ENCODE peak calls at places on chromosomes 4 and X, in four cellular contexts. V is T-helper 9 cell, D is RCC 7860, M is nephron progenitor cell. B is an unnamed sample.

GRCh38 chr4:10589308-10589707 is 95.3 kb downstream of the CLNK start:
- DNase-seq in V (no peak), D (no peak), M (no peak), B (no peak)

GRCh38 chrX:66635360-66635759 is 3.5 kb downstream of the EDA2R start:
- DNase-seq in V (no peak), D (peak), M (no peak), B (no peak)

GRCh38 chrX:6693051-6693450 is 158.1 kb upstream of the VCX3A start:
- DNase-seq in V (no peak), D (no peak), M (no peak), B (no peak)

GRCh38 chrX:16511776-16512400 is 138.1 kb upstream of the S100G start:
- DNase-seq in V (no peak), D (no peak), M (no peak), B (no peak)

GRCh38 chrX:132561974-132562373 is 73.1 kb upstream of the MBNL3 start:
- DNase-seq in V (no peak), D (no peak), M (no peak), B (no peak)

GRCh38 chrX:96407043-96407442 is 277.6 kb upstream of the DIAPH2 start:
- DNase-seq in V (no peak), D (no peak), M (no peak), B (no peak)

GRCh38 chrX:9907645-9908387 is 59.3 kb upstream of the CLDN34 start:
- DNase-seq in V (no peak), D (peak), M (no peak), B (no peak)

GRCh38 chrX:19865567-19866363 is 21.6 kb downstream of the SH3KBP1 start:
- DNase-seq in V (no peak), D (no peak), M (no peak), B (no peak)

GRCh38 chrX:638482-639131 is 8.0 kb downstream of the SHOX start:
- DNase-seq in V (no peak), D (no peak), M (no peak), B (no peak)

GRCh38 chrX:76220856-76221255 is 48.0 kb downstream of the PBDC1 start:
- DNase-seq in V (no peak), D (no peak), M (no peak), B (no peak)

GRCh38 chr4:152997771-152998487 is 61.8 kb downstream of the FHDC1 start:
- DNase-seq in V (no peak), D (peak), M (no peak), B (no peak)

GRCh38 chrX:118128724-118129123 is 12.1 kb upstream of the KLHL13 start:
- DNase-seq in V (no peak), D (no peak), M (no peak), B (no peak)

GRCh38 chrX:145549476-145549875 is 268.2 kb upstream of the SLITRK2 start:
- DNase-seq in V (no peak), D (no peak), M (no peak), B (no peak)

GRCh38 chr4:90142091-90142490 is 14.9 kb downstream of the CCSER1 start:
- DNase-seq in V (no peak), D (no peak), M (no peak), B (no peak)

GRCh38 chr4:169583563-169583962 is 28.8 kb downstream of the NEK1 start:
- DNase-seq in V (no peak), D (no peak), M (no peak), B (no peak)

GRCh38 chrX:103175944-103176753 is 38.8 kb upstream of the BEX4 start:
- DNase-seq in V (peak), D (peak), M (peak), B (no peak)

GRCh38 chr4:78040431-78040830 is 16.7 kb upstream of the FRAS1 start:
- DNase-seq in V (no peak), D (no peak), M (no peak), B (no peak)

GRCh38 chr4:98518555-98519267 is 139.7 kb downstream of the TSPAN5 start:
- DNase-seq in V (no peak), D (no peak), M (no peak), B (peak)

GRCh38 chr4:143071351-143071750 is 113.4 kb upstream of the USP38 start:
- DNase-seq in V (no peak), D (no peak), M (no peak), B (no peak)

GRCh38 chrX:55488268-55488558 is 1.4 kb downstream of the USP51 start:
- DNase-seq in V (no peak), D (no peak), M (no peak), B (no peak)

GRCh38 chr4:176436500-176436973 is 116.8 kb downstream of the SPCS3 start:
- DNase-seq in V (no peak), D (peak), M (no peak), B (no peak)

GRCh38 chr4:7423801-7424552 is 10.8 kb downstream of the PSAPL1 start:
- DNase-seq in V (no peak), D (no peak), M (no peak), B (no peak)

GRCh38 chr4:5708171-5708828 is at the start of gene EVC2:
- DNase-seq in V (no peak), D (no peak), M (peak), B (peak)

GRCh38 chr4:168765726-168766125 is 244.3 kb downstream of the CBR4 start:
- DNase-seq in V (no peak), D (peak), M (no peak), B (no peak)

GRCh38 chr4:81449018-81449417 is 22.7 kb downstream of the RASGEF1B start:
- DNase-seq in V (no peak), D (peak), M (no peak), B (no peak)

GRCh38 chrX:65587616-65588526 is 53.3 kb upstream of the LAS1L start:
- DNase-seq in V (no peak), D (no peak), M (no peak), B (no peak)

GRCh38 chrX:110310896-110311295 is 7.0 kb downstream of the AMMECR1 start:
- DNase-seq in V (peak), D (no peak), M (no peak), B (no peak)

GRCh38 chrX:16278927-16279326 is 111.6 kb downstream of the MAGEB17 start:
- DNase-seq in V (no peak), D (no peak), M (no peak), B (no peak)

GRCh38 chrX:136250191-136251041 is 784 bp downstream of the MAP7D3 start:
- DNase-seq in V (peak), D (no peak), M (peak), B (no peak)

GRCh38 chrX:2594491-2594890 is 93.7 kb upstream of the DHRSX start:
- DNase-seq in V (no peak), D (no peak), M (no peak), B (no peak)

GRCh38 chrX:20066968-20067708 is 49.6 kb downstream of the MAP7D2 start:
- DNase-seq in V (no peak), D (peak), M (no peak), B (peak)

GRCh38 chr4:12562016-12562415 is 922.1 kb downstream of the RAB28 start:
- DNase-seq in V (no peak), D (no peak), M (no peak), B (no peak)

GRCh38 chr4:186485621-186486062 is 69.7 kb downstream of the MTNR1A start:
- DNase-seq in V (no peak), D (no peak), M (peak), B (no peak)

GRCh38 chr4:185651137-185651677 is 115.9 kb upstream of the PDLIM3 start:
- DNase-seq in V (no peak), D (no peak), M (no peak), B (no peak)

GRCh38 chr4:85603437-85604336 is 128.7 kb downstream of the ARHGAP24 start:
- DNase-seq in V (no peak), D (no peak), M (no peak), B (no peak)

GRCh38 chr4:3470244-3471097 is 7.4 kb downstream of the DOK7 start:
- DNase-seq in V (no peak), D (no peak), M (no peak), B (no peak)

GRCh38 chr4:82586055-82586454 is 24.3 kb upstream of the TMEM150C start:
- DNase-seq in V (no peak), D (no peak), M (no peak), B (no peak)